ENCODE peak calls at places on chromosomes 11 and 22, in nine cellular contexts. N, L, I, Y, G, K, Z, E and R are unnamed samples.

GRCh38 chr11:62295504-62295903 is 3.4 kb downstream of the SCGB1D4 start:
- DNase-seq in K (no peak), L (no peak), I (no peak), E (no peak), Y (no peak), G (peak), N (no peak), Z (peak), R (peak)

GRCh38 chr11:120696597-120696996 is 185.0 kb downstream of the GRIK4 start:
- DNase-seq in Y (no peak), G (no peak), Z (no peak), E (no peak), I (no peak), L (no peak), N (no peak), K (no peak), R (no peak)

GRCh38 chr11:45022294-45023064 is 71.8 kb upstream of the TP53I11 start:
- DNase-seq in K (no peak), Y (no peak), G (no peak), Z (no peak), I (no peak), E (no peak), L (no peak), N (no peak), R (peak)

GRCh38 chr11:113034591-113034990 is 73.4 kb downstream of the NCAM1 start:
- DNase-seq in E (no peak), Y (no peak), K (no peak), I (no peak), G (peak), Z (no peak), L (no peak), N (no peak), R (no peak)

GRCh38 chr11:47241740-47242400 is 6.7 kb downstream of the ACP2 start:
- DNase-seq in G (no peak), E (no peak), I (no peak), L (no peak), K (no peak), N (no peak), Y (no peak), Z (no peak), R (no peak)

GRCh38 chr11:65851083-65851579 is 6.8 kb downstream of the CFL1 start:
- DNase-seq in I (peak), Z (no peak), Y (no peak), N (no peak), L (no peak), E (peak), K (no peak), G (no peak), R (no peak)

GRCh38 chr11:94780432-94780831 is 12.3 kb downstream of the AMOTL1 start:
- DNase-seq in E (no peak), K (no peak), G (no peak), Y (no peak), I (no peak), Z (peak), N (no peak), L (no peak), R (no peak)

GRCh38 chr11:130874396-130874795 is 41.9 kb downstream of the SNX19 start:
- DNase-seq in L (no peak), E (no peak), N (no peak), Z (no peak), G (no peak), K (no peak), Y (no peak), I (no peak), R (no peak)

GRCh38 chr11:10658621-10659338 is 34.8 kb downstream of the IRAG1 start:
- DNase-seq in N (no peak), G (no peak), E (no peak), I (no peak), K (no peak), L (no peak), Y (no peak), Z (no peak), R (no peak)

GRCh38 chr11:83151274-83151977 is 5.5 kb upstream of the PCF11 start:
- DNase-seq in K (no peak), Z (no peak), I (no peak), G (no peak), N (no peak), L (no peak), Y (no peak), E (peak), R (no peak)

GRCh38 chr11:26950260-26950719 is 43.6 kb upstream of the FIBIN start:
- DNase-seq in K (no peak), E (peak), Z (no peak), N (peak), G (no peak), Y (peak), L (no peak), I (no peak), R (no peak)

GRCh38 chr11:111399187-111400031 is 20.3 kb upstream of the POU2AF1 start:
- DNase-seq in L (no peak), G (no peak), E (no peak), K (no peak), Z (no peak), N (no peak), I (no peak), Y (no peak), R (no peak)

GRCh38 chr22:42697542-42698013 is 23.1 kb downstream of the A4GALT start:
- DNase-seq in Y (peak), K (peak), G (no peak), Z (peak), L (no peak), N (peak), I (peak), E (peak), R (peak)

GRCh38 chr22:42375982-42376381 is 56.2 kb downstream of the NFAM1 start:
- DNase-seq in Z (no peak), K (no peak), I (no peak), E (peak), N (no peak), Y (peak), L (no peak), G (no peak), R (no peak)

GRCh38 chr11:12772324-12772723 is 98.1 kb downstream of the TEAD1 start:
- DNase-seq in L (no peak), K (no peak), Z (no peak), E (no peak), I (no peak), N (no peak), G (no peak), Y (no peak), R (no peak)

GRCh38 chr11:126716456-126717083 is 284.0 kb downstream of the KIRREL3 start:
- DNase-seq in E (peak), Z (no peak), Y (no peak), I (peak), N (no peak), L (peak), G (peak), K (no peak), R (no peak)

GRCh38 chr11:72576196-72576595 is 98.0 kb downstream of the PDE2A start:
- DNase-seq in N (no peak), E (no peak), G (no peak), Y (no peak), I (no peak), Z (no peak), K (no peak), L (no peak), R (no peak)

GRCh38 chr11:64834723-64835615 is 9.5 kb downstream of the CDC42BPG start:
- DNase-seq in N (no peak), E (no peak), K (no peak), G (no peak), Z (no peak), Y (no peak), L (no peak), I (peak), R (no peak)

GRCh38 chr22:34102633-34103032 is 182.4 kb upstream of the LARGE1 start:
- DNase-seq in L (no peak), I (no peak), Z (no peak), G (no peak), E (no peak), K (no peak), N (no peak), Y (no peak), R (no peak)

GRCh38 chr22:50498322-50498861 is 9.1 kb downstream of the LMF2 start:
- DNase-seq in K (peak), Y (no peak), L (peak), G (no peak), E (peak), N (peak), Z (peak), I (peak), R (no peak)

GRCh38 chr22:44024288-44024908 is at the start of gene PARVB:
- DNase-seq in K (peak), I (peak), L (peak), E (no peak), Y (peak), G (no peak), Z (no peak), N (peak), R (no peak)

GRCh38 chr11:104853276-104853675 is 45.0 kb downstream of the CASP12 start:
- DNase-seq in N (no peak), I (no peak), L (peak), K (no peak), E (no peak), G (no peak), Y (no peak), Z (no peak), R (no peak)

GRCh38 chr22:29879738-29880137 is 3.2 kb upstream of the MTMR3 start:
- DNase-seq in I (no peak), Z (no peak), K (no peak), G (no peak), E (no peak), L (peak), Y (no peak), N (no peak), R (no peak)

DNA sequence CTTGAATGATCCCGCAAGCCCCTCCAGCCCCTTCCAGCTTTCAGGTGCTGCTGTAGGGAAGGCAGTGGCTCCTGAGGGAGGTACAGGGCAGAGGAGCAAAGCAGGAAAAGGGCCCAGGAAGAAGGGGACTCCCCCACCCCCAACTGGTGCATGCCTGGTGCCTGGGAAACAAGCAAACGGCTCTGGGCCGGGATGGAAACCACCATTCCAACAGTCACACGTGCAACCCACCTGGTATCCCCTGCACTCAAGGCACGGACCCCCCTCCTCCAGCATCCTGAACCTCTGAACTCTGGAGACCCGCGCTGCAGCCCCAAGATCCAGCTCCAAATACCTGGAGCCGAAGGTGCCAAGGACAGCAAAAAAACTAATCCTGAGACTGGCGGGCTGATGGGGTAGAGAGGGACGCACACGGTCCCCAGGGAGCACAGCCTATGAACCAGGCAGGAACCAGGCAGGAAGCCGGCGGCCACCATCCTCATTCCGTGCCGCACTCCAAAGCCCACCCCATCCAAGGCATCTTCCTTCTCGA is 537 bp downstream of the SCN4B start:
- DNase-seq in G (no peak), L (no peak), K (no peak), Y (peak), E (no peak), I (no peak), N (no peak), Z (no peak), R (no peak)
- H3K4me3 ChIP-seq in G (peak), L (peak), K (peak), Y (peak), E (peak), I (peak), N (no peak), Z (no peak), R (peak)

GRCh38 chr22:24230911-24231656 is 13.8 kb downstream of the GGT5 start:
- DNase-seq in N (peak), G (no peak), I (peak), Z (peak), Y (peak), K (no peak), E (peak), L (no peak), R (no peak)
- TF ChIP-seq CTCF in N (peak), G (peak), I (peak), Z (peak), Y (peak), K (no peak), E (peak), L (peak), R (peak)

GRCh38 chr11:9577551-9577950 is 4.1 kb downstream of the WEE1 start:
- DNase-seq in K (no peak), N (no peak), L (no peak), I (no peak), G (no peak), Z (peak), Y (no peak), E (no peak), R (no peak)
- H3K4me3 ChIP-seq in K (peak), N (no peak), L (peak), I (no peak), G (peak), Z (no peak), Y (peak), E (peak), R (peak)

DNA sequence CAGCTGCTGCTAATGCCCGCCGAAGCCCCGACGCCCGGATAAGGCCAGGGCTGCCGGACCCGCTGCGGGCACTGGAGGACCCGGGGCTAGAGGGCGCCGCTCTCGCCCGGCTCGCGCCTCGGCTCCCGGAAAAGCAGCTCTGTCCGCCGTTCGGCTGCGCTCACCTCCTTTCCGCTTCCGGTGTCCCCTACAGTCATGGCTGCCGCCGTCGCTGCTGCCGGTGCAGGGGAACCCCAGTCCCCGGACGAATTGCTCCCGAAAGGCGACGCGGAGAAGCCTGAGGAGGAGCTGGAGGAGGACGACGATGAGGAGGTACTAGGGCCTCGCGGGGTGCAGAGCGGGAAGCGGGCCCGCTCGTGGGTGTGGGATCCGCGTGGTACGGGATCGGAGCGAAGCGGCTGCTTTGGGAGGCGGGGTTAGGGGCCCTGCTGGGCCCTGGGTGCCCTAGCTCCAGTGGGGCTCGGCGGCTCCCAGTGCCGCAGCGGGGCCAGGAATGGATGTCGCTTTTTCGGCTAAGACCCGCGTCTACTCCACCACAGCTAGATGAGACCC is at the start of gene TOMM22:
- DNase-seq in N (peak), I (peak), E (peak), Y (peak), L (peak), Z (peak), K (peak), G (peak), R (no peak)
- TF ChIP-seq CTCF in N (peak), I (peak), E (peak), Y (peak), L (peak), Z (peak), K (peak), G (peak), R (peak)

GRCh38 chr11:3156661-3157311 is 8.3 kb downstream of the OSBPL5 start:
- DNase-seq in E (no peak), N (peak), Y (peak), I (no peak), Z (no peak), L (peak), G (no peak), K (no peak), R (no peak)
- H3K4me3 ChIP-seq in E (no peak), N (no peak), Y (no peak), I (no peak), Z (no peak), L (no peak), G (no peak), K (no peak), R (no peak)

GRCh38 chr11:68954970-68955958 is 25.5 kb downstream of the MRGPRD start:
- DNase-seq in K (peak), Y (peak), E (peak), Z (peak), I (no peak), G (no peak), L (no peak), N (no peak), R (no peak)
- TF ChIP-seq CTCF in K (no peak), Y (no peak), E (no peak), Z (no peak), I (no peak), G (no peak), L (no peak), N (no peak), R (no peak)

DNA sequence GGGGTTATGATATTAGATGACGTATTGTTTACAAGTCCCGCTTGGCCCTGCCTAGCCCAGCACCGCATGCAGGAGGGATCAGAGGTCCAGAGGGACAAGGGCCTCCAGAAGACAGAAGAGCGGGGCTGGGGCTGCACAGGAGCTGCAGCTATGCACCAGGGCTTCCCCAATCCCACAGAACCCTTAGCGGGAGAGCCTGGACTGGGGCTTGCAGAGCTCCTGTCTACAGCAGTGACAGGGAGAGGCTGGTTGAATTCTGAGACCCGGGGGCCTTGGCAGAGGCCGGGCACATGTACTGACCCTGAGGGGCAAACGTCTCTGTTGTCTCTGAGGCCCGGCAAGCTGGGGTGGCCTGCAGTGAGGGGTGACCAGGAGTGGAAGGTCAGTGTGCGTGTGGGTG is 6.9 kb downstream of the KIAA0930 start:
- DNase-seq in K (no peak), E (no peak), L (no peak), I (no peak), Y (no peak), N (no peak), Z (no peak), G (no peak), R (no peak)
- H3K4me3 ChIP-seq in K (no peak), E (no peak), L (no peak), I (no peak), Y (no peak), N (no peak), Z (no peak), G (no peak), R (no peak)

DNA sequence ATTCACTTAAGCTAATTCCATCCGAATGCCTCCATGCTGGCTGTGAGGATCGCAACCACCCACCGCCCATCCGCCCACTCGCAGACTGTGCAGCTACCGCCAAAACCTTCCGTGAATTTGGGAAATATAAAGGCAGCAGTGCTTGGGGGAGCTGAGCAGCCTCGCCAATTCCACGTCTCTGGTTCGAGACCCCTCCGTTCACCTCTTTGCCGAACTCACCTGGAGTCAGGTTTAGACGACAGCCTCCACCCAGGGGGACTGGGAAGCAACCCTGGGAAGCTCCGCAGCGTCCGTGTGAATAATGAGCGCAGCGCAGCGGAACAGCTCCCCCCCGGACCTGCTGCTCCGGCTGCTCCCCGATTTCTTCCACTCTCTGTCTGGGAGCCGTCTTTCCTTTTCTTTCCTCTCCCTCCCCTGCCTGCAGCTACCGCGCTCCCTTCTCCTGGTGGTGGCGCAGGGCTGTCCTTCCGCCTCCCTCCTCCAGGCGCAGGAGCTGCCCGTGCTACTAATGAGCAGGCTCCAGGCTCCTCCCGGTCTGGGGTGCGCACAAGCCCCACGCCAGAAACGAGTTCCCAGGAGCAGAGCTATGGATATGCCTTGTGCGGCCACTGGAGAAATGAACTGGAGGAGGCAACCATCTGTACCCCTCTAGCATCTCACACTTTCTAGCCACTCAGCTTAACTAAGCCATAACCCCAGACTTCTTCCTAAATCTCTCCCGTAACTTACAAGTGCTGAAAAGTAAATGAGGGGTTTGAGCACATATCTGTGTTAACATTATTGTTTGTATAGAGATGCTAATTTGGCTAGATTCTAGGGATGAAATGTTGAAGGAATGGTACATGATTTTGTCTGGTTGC is 107.3 kb downstream of the XKR3 start:
- DNase-seq in L (no peak), N (no peak), Z (no peak), G (no peak), I (no peak), Y (no peak), E (no peak), K (no peak), R (no peak)
- TF ChIP-seq CTCF in L (no peak), N (no peak), Z (no peak), G (no peak), I (no peak), Y (no peak), E (no peak), K (no peak), R (peak)

DNA sequence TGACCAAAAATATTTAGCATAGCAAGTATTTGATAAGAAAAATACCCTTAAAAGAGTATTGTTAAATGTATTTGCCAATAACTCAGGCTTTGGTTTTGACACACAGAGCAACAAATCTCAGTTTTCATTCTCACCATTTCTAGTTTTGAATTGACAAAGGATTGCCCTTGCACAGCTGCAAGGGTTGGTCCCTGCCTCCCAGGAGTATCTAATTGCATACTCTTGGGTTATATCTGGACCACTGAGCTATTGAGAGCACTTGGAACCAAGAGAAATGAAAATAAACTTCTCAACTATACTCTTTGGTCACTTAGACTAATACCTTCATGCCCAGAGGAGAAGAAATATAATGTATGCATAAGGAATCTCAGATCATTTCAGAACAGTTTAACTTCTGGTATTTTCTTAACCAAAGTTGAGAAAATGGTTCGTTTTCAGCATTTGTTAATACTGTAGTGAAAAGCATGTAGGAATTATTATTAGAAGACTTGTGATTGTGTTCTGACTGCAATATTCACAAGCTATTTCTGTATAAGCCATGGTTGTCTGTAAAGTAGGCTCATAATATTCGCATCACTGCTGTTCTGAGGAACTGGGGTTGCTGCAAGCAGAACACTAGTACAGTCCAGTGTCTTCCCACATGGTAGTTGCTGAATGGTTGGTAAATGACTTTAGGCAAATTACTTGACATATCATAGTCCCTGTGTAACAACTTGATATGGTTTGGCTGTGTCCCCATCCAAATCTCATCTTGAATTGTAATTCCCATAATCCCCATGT is 7.9 kb downstream of the C2CD3 start:
- DNase-seq in Z (no peak), K (no peak), G (no peak), I (no peak), L (no peak), Y (no peak), N (no peak), E (no peak), R (no peak)
- H3K4me3 ChIP-seq in Z (no peak), K (no peak), G (no peak), I (no peak), L (no peak), Y (no peak), N (no peak), E (no peak), R (no peak)